ENCODE peak calls at places on chromosomes 2 and 18, in eight cellular contexts. U is COR-L47; E is EL; K is T-helper 9 cell; P is CD8-positive, alpha-beta T cell; I is tibial artery; O is GM03348; H is progenitor cell of endocrine pancreas. W is an unnamed sample.

GRCh38 chr18:48662021-48662661 is 123.3 kb downstream of the CTIF start:
- DNase-seq in U (no peak), E (peak; percentile 68), K (no peak), P (no peak), I (no peak), O (peak; percentile 72), H (no peak), W (no peak)

GRCh38 chr2:134120718-134121630 is 132.9 kb upstream of the MGAT5 start:
- DNase-seq in U (peak; percentile 32), E (peak; percentile 76), K (peak; percentile 54), P (peak; percentile 75), I (peak; percentile 60), O (peak; percentile 91), H (peak; percentile 34), W (no peak)

GRCh38 chr2:15159751-15160177 is 401.4 kb downstream of the NBAS start:
- DNase-seq in U (peak; percentile 39), E (peak; percentile 43), K (no peak), P (no peak), I (no peak), O (peak; percentile 53), H (no peak), W (no peak)

GRCh38 chr2:24262571-24262970 is 87.7 kb downstream of the FAM228A start:
- DNase-seq in U (no peak), E (no peak), K (no peak), P (no peak), I (no peak), O (peak; percentile 24), H (no peak), W (no peak)

GRCh38 chr2:51256736-51257135 is 224.8 kb upstream of the NRXN1 start:
- DNase-seq in U (no peak), E (no peak), K (no peak), P (no peak), I (no peak), O (no peak), H (no peak), W (no peak)

GRCh38 chr2:240392084-240392947 is 43.1 kb upstream of the GPC1 start:
- DNase-seq in U (no peak), E (peak; percentile 70), K (no peak), P (no peak), I (peak; percentile 12), O (peak; percentile 52), H (no peak), W (peak; percentile 86)

GRCh38 chr2:220676695-220677094 is 895.4 kb downstream of the EPHA4 start:
- DNase-seq in U (no peak), E (no peak), K (no peak), P (no peak), I (no peak), O (no peak), H (no peak), W (no peak)

GRCh38 chr2:65055427-65056214 is 595 bp upstream of the CEP68 start:
- DNase-seq in U (peak; percentile 72), E (no peak), K (peak; percentile 58), P (peak; percentile 76), I (peak; percentile 55), O (peak; percentile 38), H (peak; percentile 54), W (no peak)

GRCh38 chr18:80253871-80254492 is 6.7 kb upstream of the PARD6G start:
- DNase-seq in U (no peak), E (no peak), K (no peak), P (peak; percentile 34), I (no peak), O (peak; percentile 3), H (no peak), W (peak; percentile 77)

GRCh38 chr2:164060031-164060430 is 324.2 kb upstream of the FIGN start:
- DNase-seq in U (no peak), E (no peak), K (no peak), P (no peak), I (no peak), O (no peak), H (no peak), W (no peak)

GRCh38 chr2:222423632-222424280 is 587 bp upstream of the SGPP2 start:
- DNase-seq in U (no peak), E (no peak), K (peak; percentile 18), P (no peak), I (no peak), O (no peak), H (no peak), W (no peak)

GRCh38 chr2:73081181-73081671 is 9.7 kb upstream of the SFXN5 start:
- DNase-seq in U (no peak), E (no peak), K (no peak), P (no peak), I (no peak), O (no peak), H (no peak), W (no peak)

GRCh38 chr2:37625781-37626548 is 45.5 kb downstream of the CDC42EP3 start:
- DNase-seq in U (peak; percentile 83), E (no peak), K (peak; percentile 43), P (peak; percentile 75), I (no peak), O (no peak), H (no peak), W (no peak)

GRCh38 chr2:8606226-8606625 is 75.6 kb upstream of the ID2 start:
- DNase-seq in U (no peak), E (no peak), K (no peak), P (no peak), I (no peak), O (no peak), H (no peak), W (no peak)

GRCh38 chr2:19911799-19912509 is 10.2 kb upstream of the TTC32 start:
- DNase-seq in U (no peak), E (peak; percentile 98), K (no peak), P (no peak), I (no peak), O (peak; percentile 47), H (no peak), W (no peak)

GRCh38 chr18:48929951-48930713 is 20.6 kb downstream of the SMAD7 start:
- DNase-seq in U (no peak), E (peak; percentile 79), K (no peak), P (no peak), I (peak; percentile 59), O (peak; percentile 88), H (peak; percentile 29), W (peak; percentile 91)

GRCh38 chr2:172972005-172972619 is 103.5 kb upstream of the MAP3K20 start:
- DNase-seq in U (peak; percentile 7), E (peak; percentile 46), K (peak; percentile 4), P (peak; percentile 35), I (no peak), O (peak; percentile 80), H (no peak), W (no peak)

GRCh38 chr18:8685141-8685913 is 20.0 kb upstream of the MTCL1 start:
- DNase-seq in U (peak; percentile 79), E (peak; percentile 49), K (no peak), P (no peak), I (no peak), O (peak; percentile 66), H (no peak), W (peak; percentile 81)

GRCh38 chr2:210459925-210460862 is 16.4 kb downstream of the LANCL1 start:
- DNase-seq in U (no peak), E (no peak), K (no peak), P (no peak), I (no peak), O (no peak), H (no peak), W (no peak)

GRCh38 chr18:70621710-70622109 is 332.9 kb downstream of the SOCS6 start:
- DNase-seq in U (no peak), E (no peak), K (no peak), P (peak; percentile 40), I (no peak), O (no peak), H (no peak), W (no peak)

GRCh38 chr2:165505514-165505913 is 36.0 kb downstream of the CSRNP3 start:
- DNase-seq in U (no peak), E (no peak), K (no peak), P (no peak), I (no peak), O (no peak), H (no peak), W (no peak)

GRCh38 chr2:215727507-215728503 is 285.5 kb downstream of the MREG start:
- DNase-seq in U (no peak), E (peak; percentile 44), K (no peak), P (no peak), I (no peak), O (no peak), H (no peak), W (no peak)

GRCh38 chr2:10894264-10894935 is 17.3 kb upstream of the KCNF1 start:
- DNase-seq in U (no peak), E (no peak), K (no peak), P (no peak), I (no peak), O (no peak), H (no peak), W (no peak)

GRCh38 chr18:48750485-48751175 is 200.1 kb downstream of the SMAD7 start:
- DNase-seq in U (no peak), E (no peak), K (no peak), P (no peak), I (peak; percentile 62), O (peak; percentile 58), H (no peak), W (no peak)

GRCh38 chr18:47263828-47264314 is 12.4 kb upstream of the SKOR2 start:
- DNase-seq in U (no peak), E (peak; percentile 20), K (no peak), P (no peak), I (no peak), O (no peak), H (no peak), W (no peak)

GRCh38 chr2:26562811-26563645 is 78.1 kb downstream of the CIB4 start:
- DNase-seq in U (peak; percentile 85), E (peak; percentile 28), K (no peak), P (no peak), I (no peak), O (no peak), H (no peak), W (peak; percentile 83)

GRCh38 chr2:43178602-43179542 is 47.5 kb downstream of the ZFP36L2 start:
- DNase-seq in U (peak; percentile 59), E (peak; percentile 74), K (no peak), P (no peak), I (peak; percentile 89), O (peak; percentile 92), H (no peak), W (peak; percentile 89)

GRCh38 chr2:215071676-215072075 is 66.8 kb downstream of the ABCA12 start:
- DNase-seq in U (no peak), E (no peak), K (no peak), P (no peak), I (no peak), O (no peak), H (no peak), W (no peak)

GRCh38 chr18:72107647-72108046 is 436.5 kb downstream of the CBLN2 start:
- DNase-seq in U (peak; percentile 82), E (no peak), K (no peak), P (no peak), I (no peak), O (no peak), H (no peak), W (no peak)

GRCh38 chr18:27856839-27857238 is 320.1 kb downstream of the CDH2 start:
- DNase-seq in U (no peak), E (no peak), K (no peak), P (no peak), I (no peak), O (no peak), H (no peak), W (no peak)

GRCh38 chr2:180733330-180733729 is 247.1 kb upstream of the UBE2E3 start:
- DNase-seq in U (no peak), E (no peak), K (no peak), P (no peak), I (no peak), O (no peak), H (no peak), W (no peak)

GRCh38 chr18:23819005-23819404 is 129.8 kb downstream of the LAMA3 start:
- DNase-seq in U (no peak), E (no peak), K (no peak), P (no peak), I (no peak), O (no peak), H (no peak), W (no peak)

GRCh38 chr2:85423525-85423924 is 5.0 kb downstream of the SH2D6 start:
- DNase-seq in U (no peak), E (no peak), K (no peak), P (no peak), I (no peak), O (no peak), H (no peak), W (no peak)

GRCh38 chr2:238320648-238321281 is 447 bp downstream of the TRAF3IP1 start:
- DNase-seq in U (no peak), E (peak; percentile 29), K (no peak), P (no peak), I (no peak), O (peak; percentile 62), H (peak; percentile 25), W (no peak)

W was measured in osteocyte.